ENCODE peak calls at places on chromosomes 1 and 21, in ten cellular contexts. Z, Q, D, U, I, O, Y, S, F and T are unnamed samples.

GRCh38 chr21:7953058-7953457 is 2568.3 kb upstream of the TPTE start:
- DNase-seq in Z (no peak), Q (no peak), D (no peak), U (no peak), I (no peak), O (no peak), Y (no peak), S (no peak), F (no peak), T (no peak)

GRCh38 chr1:165828103-165828558 is 717 bp downstream of the UCK2 start:
- DNase-seq in Z (peak), Q (peak), D (peak), U (peak), I (peak), O (no peak), Y (peak), S (peak), F (peak), T (peak)

GRCh38 chr1:54327386-54328116 is 78.6 kb downstream of the SSBP3 start:
- DNase-seq in Z (no peak), Q (no peak), D (no peak), U (no peak), I (no peak), O (no peak), Y (no peak), S (no peak), F (no peak), T (no peak)

GRCh38 chr1:212712451-212713303 is 13.0 kb upstream of the BATF3 start:
- DNase-seq in Z (no peak), Q (no peak), D (no peak), U (peak), I (no peak), O (peak), Y (no peak), S (peak), F (no peak), T (no peak)

GRCh38 chr1:93592636-93592949 is 89.0 kb downstream of the BCAR3 start:
- DNase-seq in Z (no peak), Q (no peak), D (no peak), U (no peak), I (no peak), O (no peak), Y (no peak), S (no peak), F (no peak), T (no peak)

GRCh38 chr21:36965720-36966065 is 776 bp downstream of the HLCS start:
- DNase-seq in Z (no peak), Q (no peak), D (no peak), U (no peak), I (no peak), O (no peak), Y (no peak), S (no peak), F (no peak), T (no peak)

GRCh38 chr21:14923468-14923867 is 141.3 kb downstream of the NRIP1 start:
- DNase-seq in Z (no peak), Q (no peak), D (no peak), U (peak), I (no peak), O (no peak), Y (no peak), S (peak), F (no peak), T (no peak)

GRCh38 chr1:54668567-54668966 is 27.0 kb downstream of the MROH7 start:
- DNase-seq in Z (no peak), Q (no peak), D (no peak), U (no peak), I (no peak), O (no peak), Y (no peak), S (no peak), F (no peak), T (no peak)

GRCh38 chr1:8727809-8728213 is 89.6 kb downstream of the RERE start:
- DNase-seq in Z (no peak), Q (peak), D (no peak), U (no peak), I (peak), O (no peak), Y (no peak), S (peak), F (no peak), T (peak)

GRCh38 chr21:44024895-44025353 is 12.8 kb downstream of the TRAPPC10 start:
- DNase-seq in Z (peak), Q (peak), D (peak), U (no peak), I (peak), O (no peak), Y (no peak), S (peak), F (no peak), T (no peak)

GRCh38 chr1:177310326-177310725 is 139.6 kb downstream of the BRINP2 start:
- DNase-seq in Z (no peak), Q (no peak), D (no peak), U (no peak), I (peak), O (no peak), Y (no peak), S (no peak), F (peak), T (peak)

GRCh38 chr1:51427438-51427837 is 91.6 kb downstream of the EPS15 start:
- DNase-seq in Z (no peak), Q (no peak), D (no peak), U (no peak), I (no peak), O (no peak), Y (no peak), S (no peak), F (no peak), T (no peak)

GRCh38 chr1:24864409-24864808 is 65.7 kb downstream of the RUNX3 start:
- DNase-seq in Z (no peak), Q (no peak), D (no peak), U (no peak), I (no peak), O (no peak), Y (no peak), S (no peak), F (no peak), T (no peak)

GRCh38 chr21:19603011-19603593 is 1199.5 kb upstream of the TMPRSS15 start:
- DNase-seq in Z (no peak), Q (no peak), D (no peak), U (no peak), I (no peak), O (no peak), Y (no peak), S (no peak), F (no peak), T (no peak)

GRCh38 chr1:159881930-159882839 is 17.8 kb downstream of the CFAP45 start:
- DNase-seq in Z (peak), Q (peak), D (peak), U (peak), I (no peak), O (peak), Y (no peak), S (peak), F (no peak), T (peak)

GRCh38 chr1:103525114-103525606 is 339 bp upstream of the RNPC3 start:
- DNase-seq in Z (no peak), Q (no peak), D (peak), U (peak), I (peak), O (peak), Y (no peak), S (peak), F (no peak), T (peak)

GRCh38 chr1:116076831-116077230 is 34.4 kb upstream of the MAB21L3 start:
- DNase-seq in Z (no peak), Q (no peak), D (no peak), U (peak), I (no peak), O (no peak), Y (no peak), S (no peak), F (no peak), T (no peak)

GRCh38 chr1:8598783-8599182 is 218.7 kb downstream of the RERE start:
- DNase-seq in Z (no peak), Q (no peak), D (peak), U (no peak), I (peak), O (no peak), Y (no peak), S (peak), F (no peak), T (peak)

GRCh38 chr1:227731241-227731677 is 3.8 kb downstream of the JMJD4 start:
- DNase-seq in Z (peak), Q (no peak), D (no peak), U (no peak), I (no peak), O (no peak), Y (no peak), S (no peak), F (no peak), T (no peak)